ENCODE peak calls at places on chromosome 14, in ten cellular contexts. A, E, M, X, B, R, V, G, U and L are unnamed samples.

GRCh38 chr14:24095196-24096068 is 1.3 kb downstream of the PCK2 start:
- DNase-seq in U (no peak), G (peak), M (peak), B (no peak), V (no peak), R (peak), A (no peak), X (peak), E (no peak), L (no peak)

GRCh38 chr14:100066984-100067383 is 1.8 kb downstream of the EVL start:
- DNase-seq in U (no peak), A (no peak), E (no peak), X (no peak), B (no peak), R (peak), G (no peak), V (no peak), M (no peak), L (no peak)

GRCh38 chr14:52329678-52330376 is 15.7 kb downstream of the PTGER2 start:
- DNase-seq in G (no peak), U (no peak), A (no peak), M (no peak), R (peak), V (no peak), B (no peak), X (no peak), E (no peak), L (no peak)

GRCh38 chr14:24900281-24900868 is 149.6 kb downstream of the STXBP6 start:
- DNase-seq in G (no peak), V (no peak), X (peak), M (no peak), E (no peak), U (no peak), R (no peak), B (no peak), A (no peak), L (no peak)

GRCh38 chr14:24113379-24113800 is 1.2 kb upstream of the DCAF11 start:
- DNase-seq in U (no peak), M (no peak), A (no peak), V (no peak), R (no peak), B (no peak), E (no peak), G (no peak), X (no peak), L (no peak)

GRCh38 chr14:90132821-90133570 is 71.2 kb downstream of the KCNK13 start:
- DNase-seq in G (no peak), R (no peak), V (no peak), X (peak), A (no peak), M (no peak), E (no peak), B (no peak), U (no peak), L (no peak)

GRCh38 chr14:21866479-21866878 is 192.9 kb upstream of the OR4E1 start:
- DNase-seq in A (no peak), V (no peak), X (peak), B (no peak), U (no peak), R (no peak), E (no peak), M (no peak), G (no peak), L (no peak)

GRCh38 chr14:93430319-93430801 is 379 bp upstream of the UNC79 start:
- DNase-seq in R (no peak), A (no peak), U (peak), B (peak), M (peak), V (peak), G (peak), X (peak), E (no peak), L (no peak)

GRCh38 chr14:92780444-92780843 is 13.7 kb upstream of the GOLGA5 start:
- DNase-seq in A (no peak), E (no peak), B (no peak), G (no peak), U (no peak), M (no peak), X (peak), R (no peak), V (no peak), L (no peak)

GRCh38 chr14:75979071-75979571 is 2.7 kb downstream of the TGFB3 start:
- DNase-seq in X (peak), E (no peak), V (peak), U (peak), R (peak), G (peak), A (no peak), B (peak), M (no peak), L (no peak)

GRCh38 chr14:68758301-68758700 is 34.6 kb downstream of the ZFP36L1 start:
- DNase-seq in M (no peak), U (no peak), E (no peak), A (no peak), X (no peak), V (no peak), B (no peak), R (no peak), G (no peak), L (no peak)

GRCh38 chr14:93056166-93056839 is 59.4 kb downstream of the ITPK1 start:
- DNase-seq in E (no peak), M (no peak), U (no peak), A (no peak), B (no peak), V (no peak), G (no peak), R (no peak), X (no peak), L (no peak)

GRCh38 chr14:64703393-64704144 is 655 bp upstream of the PLEKHG3 start:
- DNase-seq in X (no peak), A (no peak), B (no peak), U (no peak), G (no peak), V (no peak), E (no peak), R (peak), M (peak), L (no peak)

GRCh38 chr14:48304729-48305128 is 629.3 kb upstream of the MDGA2 start:
- DNase-seq in M (no peak), R (no peak), X (no peak), A (no peak), U (no peak), V (no peak), G (no peak), E (no peak), B (no peak), L (no peak)

GRCh38 chr14:28577187-28577586 is 189.4 kb upstream of the FOXG1 start:
- DNase-seq in V (no peak), B (no peak), E (no peak), U (no peak), M (no peak), X (peak), A (no peak), G (no peak), R (no peak), L (no peak)

GRCh38 chr14:93712838-93713724 is 75.2 kb downstream of the PRIMA1 start:
- DNase-seq in R (no peak), U (no peak), B (no peak), M (no peak), X (no peak), E (no peak), A (no peak), V (no peak), G (no peak), L (no peak)

GRCh38 chr14:23537351-23538048 is 14.1 kb downstream of the ZFHX2 start:
- DNase-seq in E (no peak), U (no peak), G (peak), R (no peak), B (no peak), X (no peak), A (no peak), M (no peak), V (no peak), L (no peak)